ENCODE peak calls at places on chromosomes 5 and 9, in seven cellular contexts. One of them, this sample, is unnamed. For H3K27me3, the result is how much of the 10 kb centered on the place peaks cover.

GRCh38 chr9:128065907-128066712 is 1.0 kb downstream of the NAIF1 start:
- DNase-seq in GM23248: no peak
- DNase-seq in ovary: peak
- DNase-seq in mammary epithelial cell: no peak
- DNase-seq in adrenal gland: no peak
- DNase-seq in pancreas: peak
- DNase-seq in upper lobe of left lung: no peak
- DNase-seq in this sample: no peak

GRCh38 chr5:73268826-73269225 is 95.8 kb downstream of the TMEM174 start:
- DNase-seq in GM23248: no peak
- DNase-seq in upper lobe of left lung: no peak
- DNase-seq in mammary epithelial cell: peak
- DNase-seq in ovary: no peak
- DNase-seq in adrenal gland: no peak
- DNase-seq in pancreas: no peak
- DNase-seq in this sample: no peak

GRCh38 chr9:14086495-14086894 is 227.4 kb downstream of the NFIB start:
- DNase-seq in upper lobe of left lung: no peak
- DNase-seq in pancreas: no peak
- DNase-seq in mammary epithelial cell: no peak
- DNase-seq in adrenal gland: no peak
- DNase-seq in ovary: no peak
- DNase-seq in GM23248: no peak
- DNase-seq in this sample: no peak

GRCh38 chr9:7542648-7543165 is 256.9 kb downstream of the DMAC1 start:
- DNase-seq in mammary epithelial cell: no peak
- DNase-seq in GM23248: no peak
- DNase-seq in upper lobe of left lung: no peak
- DNase-seq in adrenal gland: no peak
- DNase-seq in ovary: no peak
- DNase-seq in pancreas: no peak
- DNase-seq in this sample: no peak

GRCh38 chr5:135759149-135759784 is 75.2 kb upstream of the SLC25A48 start:
- DNase-seq in pancreas: no peak
- DNase-seq in mammary epithelial cell: no peak
- DNase-seq in adrenal gland: no peak
- DNase-seq in ovary: no peak
- DNase-seq in upper lobe of left lung: no peak
- DNase-seq in GM23248: no peak
- DNase-seq in this sample: no peak

GRCh38 chr5:150562832-150563231 is 54.9 kb downstream of the NDST1 start:
- DNase-seq in adrenal gland: peak
- DNase-seq in pancreas: no peak
- DNase-seq in mammary epithelial cell: peak
- DNase-seq in upper lobe of left lung: no peak
- DNase-seq in GM23248: peak
- DNase-seq in ovary: no peak
- DNase-seq in this sample: no peak

GRCh38 chr9:122016789-122017188 is 76.3 kb downstream of the TTLL11 start:
- DNase-seq in upper lobe of left lung: no peak
- DNase-seq in GM23248: no peak
- DNase-seq in mammary epithelial cell: no peak
- DNase-seq in adrenal gland: peak
- DNase-seq in pancreas: no peak
- DNase-seq in ovary: peak
- DNase-seq in this sample: no peak

GRCh38 chr9:119961774-119962408 is 592.7 kb upstream of the BRINP1 start:
- DNase-seq in adrenal gland: peak
- DNase-seq in upper lobe of left lung: peak
- DNase-seq in mammary epithelial cell: no peak
- DNase-seq in ovary: no peak
- DNase-seq in GM23248: peak
- DNase-seq in pancreas: peak
- DNase-seq in this sample: no peak

GRCh38 chr9:107883496-107884120 is 394.0 kb upstream of the KLF4 start:
- DNase-seq in adrenal gland: peak
- DNase-seq in pancreas: no peak
- DNase-seq in ovary: no peak
- DNase-seq in mammary epithelial cell: no peak
- DNase-seq in GM23248: no peak
- DNase-seq in upper lobe of left lung: peak
- DNase-seq in this sample: no peak

DNA sequence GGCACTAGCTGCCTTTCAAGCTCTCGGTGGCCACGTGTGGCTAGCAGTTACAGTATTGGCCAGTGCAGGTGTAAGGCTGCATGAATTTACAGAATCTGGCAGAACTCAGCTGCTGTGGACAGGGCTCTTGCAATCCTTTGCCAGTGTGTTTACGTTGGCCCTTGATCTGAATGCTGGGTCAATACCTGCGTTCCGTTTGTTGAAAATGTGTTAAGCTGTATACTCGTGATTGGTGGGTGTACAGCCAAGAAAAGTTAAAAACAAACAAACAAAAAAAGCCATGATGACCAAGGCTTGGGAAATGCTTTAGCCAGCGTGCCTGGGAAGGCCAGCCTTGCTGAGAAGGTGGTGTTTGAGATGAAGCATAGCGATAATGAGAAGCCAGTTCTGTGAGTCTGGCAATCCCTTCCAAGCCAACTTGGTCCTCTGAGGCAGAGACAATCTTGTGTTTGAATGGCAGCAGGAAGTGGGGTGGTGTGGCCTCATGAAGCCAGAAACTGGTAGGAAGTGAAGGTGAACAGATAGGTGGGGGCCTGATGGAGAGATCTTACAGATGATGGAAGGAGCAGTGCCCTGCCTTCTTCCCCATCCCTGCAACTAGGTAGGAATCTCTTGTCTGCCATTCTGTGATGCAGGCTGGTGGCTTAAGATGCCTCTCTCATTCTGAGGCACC is 820 bp upstream of the CFAP90 start:
- DNase-seq in GM23248: no peak
- DNase-seq in upper lobe of left lung: no peak
- DNase-seq in adrenal gland: no peak
- DNase-seq in pancreas: peak
- DNase-seq in ovary: no peak
- DNase-seq in mammary epithelial cell: no peak
- DNase-seq in this sample: no peak
- H3K4me3 ChIP-seq in GM23248: no peak
- H3K4me3 ChIP-seq in upper lobe of left lung: no peak
- H3K4me3 ChIP-seq in adrenal gland: no peak
- H3K4me3 ChIP-seq in pancreas: no peak
- H3K4me3 ChIP-seq in ovary: no peak
- H3K4me3 ChIP-seq in mammary epithelial cell: no peak
- H3K4me3 ChIP-seq in this sample: no peak

DNA sequence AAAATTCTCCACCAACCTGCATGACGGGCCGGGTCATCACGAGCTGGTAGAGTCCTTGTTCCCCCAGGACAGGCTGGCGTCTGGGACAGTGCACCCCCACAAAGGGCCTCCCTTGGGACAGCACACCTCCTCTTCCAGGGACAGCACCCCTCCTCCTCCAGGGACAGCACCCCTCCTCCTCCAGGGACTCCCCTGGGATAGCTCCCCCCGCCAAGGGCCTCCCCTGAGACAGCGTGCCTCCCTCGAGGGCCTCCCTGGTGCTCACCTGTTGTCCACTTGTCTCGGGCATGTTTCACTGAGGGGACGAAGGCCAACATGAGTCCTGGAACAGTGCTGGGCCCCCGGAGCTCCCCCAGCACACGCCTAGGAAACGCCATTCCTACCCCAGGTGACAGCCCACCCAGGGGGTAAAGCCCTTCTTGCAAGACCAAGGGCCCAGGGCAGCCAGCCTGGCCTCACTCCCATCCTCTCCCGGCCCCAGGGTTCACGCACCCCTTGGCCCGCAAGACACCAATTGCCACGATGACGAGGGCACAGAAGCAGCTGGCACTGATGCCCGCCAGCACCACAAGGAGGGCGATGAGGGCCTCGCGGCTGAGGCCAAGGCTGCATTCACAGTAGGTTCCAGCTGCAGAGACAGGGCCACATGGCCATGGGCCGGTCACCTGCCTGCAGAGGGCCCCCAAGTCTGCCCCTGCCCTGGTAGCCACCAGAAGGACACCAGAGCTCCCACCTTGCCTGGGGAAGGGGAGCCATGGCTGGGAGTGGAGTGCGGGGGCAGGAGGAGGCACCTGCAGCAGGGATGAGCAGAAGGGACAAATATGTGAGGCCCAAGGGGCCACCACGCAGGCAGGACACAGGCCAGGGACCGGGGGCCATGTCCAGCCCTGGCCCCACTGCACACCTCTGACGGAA is at the start of gene TMEM210:
- DNase-seq in upper lobe of left lung: no peak
- DNase-seq in adrenal gland: no peak
- DNase-seq in mammary epithelial cell: no peak
- DNase-seq in pancreas: no peak
- DNase-seq in ovary: no peak
- DNase-seq in GM23248: no peak
- DNase-seq in this sample: no peak
- H3K27me3 ChIP-seq in upper lobe of left lung: under half
- H3K27me3 ChIP-seq in adrenal gland: half or more
- H3K27me3 ChIP-seq in mammary epithelial cell: under half
- H3K27me3 ChIP-seq in pancreas: under half
- H3K27me3 ChIP-seq in ovary: under half
- H3K27me3 ChIP-seq in GM23248: under half
- H3K27me3 ChIP-seq in this sample: under half

GRCh38 chr9:136835162-136835931 is 6.9 kb upstream of the AJM1 start:
- DNase-seq in GM23248: no peak
- DNase-seq in ovary: no peak
- DNase-seq in pancreas: no peak
- DNase-seq in upper lobe of left lung: no peak
- DNase-seq in mammary epithelial cell: no peak
- DNase-seq in adrenal gland: peak
- DNase-seq in this sample: no peak
- H3K4me3 ChIP-seq in GM23248: no peak
- H3K4me3 ChIP-seq in ovary: no peak
- H3K4me3 ChIP-seq in pancreas: no peak
- H3K4me3 ChIP-seq in upper lobe of left lung: no peak
- H3K4me3 ChIP-seq in mammary epithelial cell: no peak
- H3K4me3 ChIP-seq in adrenal gland: no peak
- H3K4me3 ChIP-seq in this sample: no peak

GRCh38 chr9:101027733-101028345 is 688 bp upstream of the PLPPR1 start:
- DNase-seq in pancreas: no peak
- DNase-seq in adrenal gland: no peak
- DNase-seq in mammary epithelial cell: peak
- DNase-seq in ovary: no peak
- DNase-seq in upper lobe of left lung: no peak
- DNase-seq in GM23248: no peak
- DNase-seq in this sample: no peak
- H3K27me3 ChIP-seq in pancreas: under half
- H3K27me3 ChIP-seq in adrenal gland: under half
- H3K27me3 ChIP-seq in mammary epithelial cell: under half
- H3K27me3 ChIP-seq in ovary: under half
- H3K27me3 ChIP-seq in upper lobe of left lung: under half
- H3K27me3 ChIP-seq in GM23248: under half
- H3K27me3 ChIP-seq in this sample: under half

This sample was measured in effector memory CD4-positive, alpha-beta T cell.